ENCODE peak calls at places on chromosomes 12 and 14, in seven cellular contexts. U, J, K, F, T, H and Q are unnamed samples.
A peak's percentile ranks its signal among the peaks of the same experiment; 100 is the strongest.

GRCh38 chr14:89827260-89827659 is 127.3 kb downstream of the EFCAB11 start:
- DNase-seq in U (no peak), J (no peak), H (no peak), F (no peak), K (no peak), T (no peak), Q (no peak)

GRCh38 chr14:61517861-61518802 is 177.2 kb upstream of the HIF1A start:
- DNase-seq in T (no peak), F (no peak), U (no peak), H (no peak), J (no peak), K (no peak), Q (no peak)

GRCh38 chr12:131057211-131057721 is 103.6 kb downstream of the ADGRD1 start:
- DNase-seq in U (no peak), T (no peak), F (no peak), J (no peak), H (no peak), K (no peak), Q (no peak)

GRCh38 chr12:108634225-108634795 is 616 bp upstream of the SELPLG start:
- DNase-seq in U (peak; percentile 66), H (no peak), T (no peak), K (peak; percentile 76), F (no peak), J (no peak), Q (no peak)

GRCh38 chr14:104315169-104315568 is 176.8 kb downstream of the KIF26A start:
- DNase-seq in F (no peak), J (no peak), K (no peak), H (no peak), T (no peak), U (no peak), Q (no peak)

GRCh38 chr14:24179961-24180726 is 8.3 kb downstream of the REC8 start:
- DNase-seq in U (no peak), T (no peak), K (no peak), H (peak; percentile 76), F (no peak), J (no peak), Q (peak; percentile 84)

GRCh38 chr14:51596473-51596870 is 55.2 kb upstream of the FRMD6 start:
- DNase-seq in H (no peak), T (no peak), U (no peak), J (no peak), F (no peak), K (no peak), Q (no peak)

GRCh38 chr14:96797943-96798349 is 764 bp downstream of the VRK1 start:
- DNase-seq in U (peak; percentile 70), H (no peak), K (no peak), T (no peak), F (peak; percentile 24), J (peak; percentile 4), Q (no peak)

GRCh38 chr12:28331130-28331529 is 140.9 kb downstream of the CCDC91 start:
- DNase-seq in H (no peak), T (no peak), F (no peak), K (no peak), J (no peak), U (no peak), Q (no peak)

GRCh38 chr12:28954333-28954732 is 194.7 kb upstream of the FAR2 start:
- DNase-seq in K (no peak), T (no peak), J (no peak), F (no peak), U (no peak), H (no peak), Q (no peak)

GRCh38 chr12:74449872-74450271 is 87.8 kb upstream of the ATXN7L3B start:
- DNase-seq in J (no peak), K (no peak), T (peak; percentile 80), F (no peak), U (no peak), H (peak; percentile 45), Q (no peak)

GRCh38 chr12:4269279-4269991 is 4.1 kb upstream of the CCND2 start:
- DNase-seq in F (peak; percentile 61), J (peak; percentile 47), T (peak; percentile 89), K (no peak), H (no peak), U (peak; percentile 63), Q (no peak)

GRCh38 chr12:128724468-128725046 is 99.2 kb downstream of the SLC15A4 start:
- DNase-seq in F (no peak), T (no peak), U (peak; percentile 5), K (no peak), H (no peak), J (no peak), Q (no peak)

GRCh38 chr12:119258149-119258548 is 76.4 kb upstream of the CCDC60 start:
- DNase-seq in H (no peak), F (no peak), U (no peak), J (no peak), K (peak; percentile 89), T (no peak), Q (no peak)

GRCh38 chr12:79250186-79250585 is 385.6 kb downstream of the SYT1 start:
- DNase-seq in H (no peak), T (no peak), F (no peak), U (no peak), K (no peak), J (no peak), Q (no peak)

GRCh38 chr12:10600988-10601387 is 12.4 kb downstream of the MAGOHB start:
- DNase-seq in J (no peak), T (no peak), H (no peak), U (no peak), F (no peak), K (no peak), Q (no peak)

GRCh38 chr12:11078246-11078645 is 13.9 kb downstream of the TAS2R43 start:
- DNase-seq in U (no peak), J (no peak), K (no peak), F (no peak), T (no peak), H (no peak), Q (no peak)

GRCh38 chr14:94126800-94127199 is 2.6 kb downstream of the IFI27L2 start:
- DNase-seq in U (no peak), H (no peak), T (no peak), K (no peak), J (no peak), F (no peak), Q (no peak)

GRCh38 chr14:81343166-81343565 is 57.0 kb downstream of the STON2 start:
- DNase-seq in K (no peak), F (no peak), J (no peak), T (no peak), U (no peak), H (no peak), Q (no peak)

GRCh38 chr12:6466184-6466573 is 4.3 kb downstream of the VAMP1 start:
- DNase-seq in T (no peak), F (no peak), J (no peak), K (no peak), H (no peak), U (no peak), Q (no peak)

GRCh38 chr14:64561631-64562030 is 11.9 kb downstream of the PPP1R36 start:
- DNase-seq in K (no peak), H (no peak), F (no peak), J (no peak), T (no peak), U (no peak), Q (no peak)

GRCh38 chr12:89183985-89184435 is 168.3 kb downstream of the DUSP6 start:
- DNase-seq in T (no peak), F (no peak), J (no peak), U (no peak), K (no peak), H (peak; percentile 52), Q (no peak)

GRCh38 chr12:95637471-95638155 is 86.3 kb upstream of the USP44 start:
- DNase-seq in K (no peak), U (no peak), J (no peak), F (no peak), T (peak; percentile 42), H (peak; percentile 96), Q (peak; percentile 95)

GRCh38 chr12:28489256-28489655 is 299.0 kb downstream of the CCDC91 start:
- DNase-seq in F (no peak), T (no peak), H (peak; percentile 25), K (no peak), U (no peak), J (no peak), Q (no peak)

GRCh38 chr12:75603475-75603874 is 92.1 kb upstream of the KRR1 start:
- DNase-seq in U (no peak), F (no peak), T (peak; percentile 9), H (no peak), K (no peak), J (peak; percentile 8), Q (no peak)

GRCh38 chr12:21456291-21456780 is 18.9 kb downstream of the PYROXD1 start:
- DNase-seq in J (no peak), F (no peak), K (no peak), T (no peak), H (no peak), U (no peak), Q (no peak)